ENCODE peak calls at places on chromosomes 12 and 14, in nine cellular contexts. X is KG1; G is SIG-M5; M is GM23248; P is foreskin fibroblast; Q is nucleus accumbens; U is stimulated activated CD8-positive, alpha-beta memory T cell treated with anti-CD3 and anti-CD28 coated beads, Interleukin-4, amount 100 ng/mL, for 48 hours; I is NCI-H2107; R is AG09309. J is an unnamed sample.

GRCh38 chr12:48027183-48028002 is 23.1 kb upstream of the COL2A1 start:
- DNase-seq in Q (no peak), I (no peak), R (no peak), X (peak), G (no peak), U (no peak), P (no peak), M (no peak), J (no peak)

GRCh38 chr14:103398427-103399195 is 13.4 kb downstream of the MARK3 start:
- DNase-seq in M (peak), P (peak), Q (no peak), U (no peak), X (no peak), R (no peak), I (no peak), G (no peak), J (peak)

GRCh38 chr12:50506753-50507473 is 2.1 kb downstream of the DIP2B start:
- DNase-seq in U (no peak), R (no peak), X (no peak), G (no peak), M (no peak), I (no peak), Q (no peak), P (no peak), J (peak)

GRCh38 chr14:64643709-64644108 is 60.5 kb upstream of the PLEKHG3 start:
- DNase-seq in P (no peak), R (no peak), M (no peak), G (no peak), I (no peak), Q (no peak), U (no peak), X (no peak), J (no peak)

GRCh38 chr12:105674871-105675699 is 344.6 kb downstream of the C12orf75 start:
- DNase-seq in Q (no peak), X (no peak), M (no peak), U (no peak), I (no peak), R (no peak), G (no peak), P (no peak), J (peak)

GRCh38 chr12:83664650-83665049 is 977.9 kb downstream of the TMTC2 start:
- DNase-seq in G (no peak), P (no peak), X (no peak), I (no peak), R (no peak), Q (no peak), U (no peak), M (no peak), J (no peak)

GRCh38 chr14:97390031-97390729 is 593.0 kb downstream of the VRK1 start:
- DNase-seq in G (no peak), P (no peak), R (no peak), U (no peak), M (no peak), Q (no peak), X (no peak), I (no peak), J (no peak)

GRCh38 chr12:103273645-103274044 is 222.1 kb downstream of the C12orf42 start:
- DNase-seq in M (no peak), Q (no peak), G (no peak), I (no peak), U (no peak), X (no peak), P (no peak), R (no peak), J (no peak)

GRCh38 chr12:12915654-12916053 is 24.3 kb downstream of the GPRC5A start:
- DNase-seq in G (no peak), M (no peak), R (no peak), X (no peak), Q (no peak), P (no peak), U (no peak), I (no peak), J (no peak)

GRCh38 chr14:51035611-51036192 is 59.2 kb downstream of the TRIM9 start:
- DNase-seq in X (no peak), M (no peak), P (no peak), U (no peak), G (no peak), Q (no peak), R (no peak), I (no peak), J (no peak)

GRCh38 chr14:32594766-32595165 is 265.7 kb downstream of the AKAP6 start:
- DNase-seq in X (no peak), M (peak), G (no peak), R (peak), U (no peak), Q (no peak), I (no peak), P (peak), J (peak)

GRCh38 chr12:88633312-88633711 is 53.0 kb upstream of the KITLG start:
- DNase-seq in I (no peak), Q (no peak), R (no peak), X (no peak), M (peak), G (no peak), P (no peak), U (no peak), J (peak)

GRCh38 chr14:30982583-30982982 is 42.9 kb upstream of the AP4S1 start:
- DNase-seq in U (no peak), I (no peak), G (no peak), R (no peak), Q (no peak), X (no peak), M (no peak), P (no peak), J (no peak)

GRCh38 chr12:45407967-45408743 is 192.3 kb downstream of the ANO6 start:
- DNase-seq in X (no peak), I (no peak), M (no peak), R (no peak), Q (no peak), P (no peak), U (no peak), G (no peak), J (no peak)

GRCh38 chr12:26434299-26434915 is 239.0 kb downstream of the SSPN start:
- DNase-seq in M (peak), P (peak), R (peak), G (no peak), I (peak), U (no peak), Q (no peak), X (no peak), J (peak)

GRCh38 chr14:93986972-93987371 is 10.1 kb upstream of the CCDC197 start:
- DNase-seq in X (no peak), M (no peak), G (no peak), Q (no peak), P (no peak), I (no peak), R (no peak), U (no peak), J (no peak)

GRCh38 chr12:91931110-91931509 is 214.5 kb downstream of the BTG1 start:
- DNase-seq in M (peak), P (no peak), R (no peak), I (no peak), U (no peak), G (no peak), Q (no peak), X (no peak), J (no peak)

GRCh38 chr14:75342762-75343599 is 64.4 kb downstream of the FOS start:
- DNase-seq in U (no peak), X (no peak), I (no peak), M (no peak), R (no peak), P (no peak), Q (no peak), G (no peak), J (no peak)

GRCh38 chr12:116454950-116455447 is 104.2 kb upstream of the MAP1LC3B2 start:
- DNase-seq in P (peak), R (peak), G (no peak), X (no peak), I (no peak), U (no peak), Q (no peak), M (peak), J (peak)

J was measured in EH.